ENCODE peak calls at places on chromosomes 3 and 15, in five cellular contexts. One of them, this sample, is unnamed.

GRCh38 chr15:57026016-57026602 is 107.7 kb downstream of the TCF12 start:
- DNase-seq in WTC11: no peak
- DNase-seq in cardiac fibroblast: no peak
- DNase-seq in fibroblast of lung: peak
- DNase-seq in GM20000: no peak
- DNase-seq in this sample: no peak

GRCh38 chr3:157572559-157573270 is 69.5 kb upstream of the VEPH1 start:
- DNase-seq in GM20000: peak
- DNase-seq in cardiac fibroblast: peak
- DNase-seq in fibroblast of lung: peak
- DNase-seq in WTC11: peak
- DNase-seq in this sample: peak

GRCh38 chr15:24784506-24784905 is 108.9 kb downstream of the NPAP1 start:
- DNase-seq in GM20000: no peak
- DNase-seq in fibroblast of lung: no peak
- DNase-seq in WTC11: no peak
- DNase-seq in cardiac fibroblast: no peak
- DNase-seq in this sample: no peak

GRCh38 chr3:58176827-58177489 is 33.8 kb downstream of the DNASE1L3 start:
- DNase-seq in WTC11: no peak
- DNase-seq in cardiac fibroblast: no peak
- DNase-seq in GM20000: no peak
- DNase-seq in fibroblast of lung: no peak
- DNase-seq in this sample: peak

GRCh38 chr3:100602506-100603444 is 6.6 kb upstream of the ADGRG7 start:
- DNase-seq in fibroblast of lung: peak
- DNase-seq in WTC11: no peak
- DNase-seq in GM20000: peak
- DNase-seq in cardiac fibroblast: peak
- DNase-seq in this sample: peak

GRCh38 chr15:78691873-78692421 is 50.9 kb upstream of the CHRNB4 start:
- DNase-seq in fibroblast of lung: no peak
- DNase-seq in WTC11: no peak
- DNase-seq in cardiac fibroblast: no peak
- DNase-seq in GM20000: no peak
- DNase-seq in this sample: no peak

GRCh38 chr15:73517566-73517965 is 74.6 kb downstream of the REC114 start:
- DNase-seq in WTC11: no peak
- DNase-seq in fibroblast of lung: no peak
- DNase-seq in GM20000: no peak
- DNase-seq in cardiac fibroblast: no peak
- DNase-seq in this sample: no peak

GRCh38 chr3:10366681-10367101 is 45.8 kb upstream of the SEC13 start:
- DNase-seq in GM20000: no peak
- DNase-seq in fibroblast of lung: peak
- DNase-seq in WTC11: no peak
- DNase-seq in cardiac fibroblast: peak
- DNase-seq in this sample: peak

GRCh38 chr3:39208463-39209055 is 16.2 kb upstream of the XIRP1 start:
- DNase-seq in GM20000: peak
- DNase-seq in fibroblast of lung: peak
- DNase-seq in cardiac fibroblast: peak
- DNase-seq in WTC11: peak
- DNase-seq in this sample: peak

DNA sequence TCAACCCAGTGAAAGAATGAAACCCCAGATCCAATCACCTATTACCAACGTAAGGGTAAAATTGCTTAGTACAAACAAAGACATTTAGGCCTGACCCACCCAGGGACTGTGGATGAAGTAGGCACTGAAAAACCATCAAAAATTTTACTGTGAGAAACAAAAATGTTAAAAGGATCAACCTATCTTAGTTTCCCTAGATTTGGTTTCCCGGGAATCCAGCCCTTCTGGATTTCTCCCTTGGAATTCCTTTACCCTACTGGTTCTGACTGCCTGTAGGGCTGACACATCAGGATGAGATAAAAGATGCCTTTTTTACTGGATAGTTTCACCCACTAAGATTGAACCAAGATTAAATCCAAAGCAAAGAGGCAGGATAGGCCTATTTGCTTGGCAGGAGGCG is 102.7 kb downstream of the SCAPER start:
- DNase-seq in cardiac fibroblast: no peak
- DNase-seq in GM20000: no peak
- DNase-seq in WTC11: no peak
- DNase-seq in fibroblast of lung: no peak
- DNase-seq in this sample: no peak
- TF ChIP-seq CTCF in cardiac fibroblast: no peak
- TF ChIP-seq CTCF in GM20000: no peak
- TF ChIP-seq CTCF in WTC11: no peak
- TF ChIP-seq CTCF in fibroblast of lung: no peak
- TF ChIP-seq CTCF in this sample: no peak

GRCh38 chr3:141249041-141249440 is 17.4 kb downstream of the PXYLP1 start:
- DNase-seq in fibroblast of lung: no peak
- DNase-seq in WTC11: no peak
- DNase-seq in GM20000: no peak
- DNase-seq in cardiac fibroblast: no peak
- DNase-seq in this sample: peak
- TF ChIP-seq CTCF in fibroblast of lung: no peak
- TF ChIP-seq CTCF in WTC11: no peak
- TF ChIP-seq CTCF in GM20000: no peak
- TF ChIP-seq CTCF in cardiac fibroblast: no peak
- TF ChIP-seq CTCF in this sample: no peak

GRCh38 chr3:185878920-185879319 is 54.1 kb upstream of the IGF2BP2 start:
- DNase-seq in cardiac fibroblast: no peak
- DNase-seq in fibroblast of lung: no peak
- DNase-seq in GM20000: no peak
- DNase-seq in WTC11: no peak
- DNase-seq in this sample: no peak

GRCh38 chr3:185880600-185880999 is 55.8 kb upstream of the IGF2BP2 start:
- DNase-seq in WTC11: no peak
- DNase-seq in cardiac fibroblast: no peak
- DNase-seq in fibroblast of lung: no peak
- DNase-seq in GM20000: no peak
- DNase-seq in this sample: no peak
- TF ChIP-seq CTCF in WTC11: no peak
- TF ChIP-seq CTCF in cardiac fibroblast: no peak
- TF ChIP-seq CTCF in fibroblast of lung: no peak
- TF ChIP-seq CTCF in GM20000: no peak
- TF ChIP-seq CTCF in this sample: no peak

GRCh38 chr3:25444273-25444672 is 16.2 kb downstream of the RARB start:
- DNase-seq in GM20000: no peak
- DNase-seq in fibroblast of lung: no peak
- DNase-seq in WTC11: no peak
- DNase-seq in cardiac fibroblast: no peak
- DNase-seq in this sample: no peak

GRCh38 chr3:25438791-25439555 is 10.9 kb downstream of the RARB start:
- DNase-seq in WTC11: no peak
- DNase-seq in fibroblast of lung: no peak
- DNase-seq in cardiac fibroblast: peak
- DNase-seq in GM20000: no peak
- DNase-seq in this sample: no peak

GRCh38 chr3:25437953-25438352 is 9.9 kb downstream of the RARB start:
- DNase-seq in fibroblast of lung: no peak
- DNase-seq in WTC11: no peak
- DNase-seq in GM20000: no peak
- DNase-seq in cardiac fibroblast: no peak
- DNase-seq in this sample: no peak

GRCh38 chr3:25442486-25442885 is 14.4 kb downstream of the RARB start:
- DNase-seq in WTC11: no peak
- DNase-seq in fibroblast of lung: no peak
- DNase-seq in cardiac fibroblast: no peak
- DNase-seq in GM20000: no peak
- DNase-seq in this sample: no peak

DNA sequence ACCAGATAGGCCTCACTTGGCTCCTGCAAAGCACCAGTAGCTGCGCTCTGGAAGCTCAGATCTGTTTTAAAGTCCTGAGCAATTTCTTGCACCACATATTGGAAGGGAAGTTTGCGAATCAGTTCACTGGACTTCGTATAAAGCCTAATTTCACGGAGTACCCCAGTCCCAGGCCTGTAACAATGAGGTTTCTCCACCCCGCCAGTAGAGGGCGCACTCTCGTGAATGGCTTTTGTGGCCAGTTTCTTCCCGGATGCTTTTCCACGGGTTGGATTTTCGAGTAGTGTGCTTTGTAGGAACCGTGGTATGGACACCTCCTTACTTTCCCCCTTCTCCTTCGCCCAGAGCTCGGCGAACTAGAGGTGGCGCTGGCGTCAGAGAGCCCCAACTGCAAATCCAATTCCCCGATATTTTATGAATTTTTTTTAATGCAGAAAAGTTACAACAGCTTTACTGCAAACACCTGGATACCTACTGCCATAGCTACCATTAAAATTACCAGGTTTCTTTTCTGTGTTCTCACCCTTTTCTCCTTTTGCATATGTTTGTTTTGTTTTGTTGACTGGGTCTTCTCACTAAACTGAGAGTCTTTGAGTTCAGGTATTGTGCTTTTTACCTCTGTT is 13.3 kb downstream of the RARB start:
- DNase-seq in GM20000: peak
- DNase-seq in WTC11: peak
- DNase-seq in cardiac fibroblast: no peak
- DNase-seq in fibroblast of lung: no peak
- DNase-seq in this sample: peak
- TF ChIP-seq CTCF in GM20000: peak
- TF ChIP-seq CTCF in WTC11: peak
- TF ChIP-seq CTCF in cardiac fibroblast: peak
- TF ChIP-seq CTCF in fibroblast of lung: peak
- TF ChIP-seq CTCF in this sample: peak

DNA sequence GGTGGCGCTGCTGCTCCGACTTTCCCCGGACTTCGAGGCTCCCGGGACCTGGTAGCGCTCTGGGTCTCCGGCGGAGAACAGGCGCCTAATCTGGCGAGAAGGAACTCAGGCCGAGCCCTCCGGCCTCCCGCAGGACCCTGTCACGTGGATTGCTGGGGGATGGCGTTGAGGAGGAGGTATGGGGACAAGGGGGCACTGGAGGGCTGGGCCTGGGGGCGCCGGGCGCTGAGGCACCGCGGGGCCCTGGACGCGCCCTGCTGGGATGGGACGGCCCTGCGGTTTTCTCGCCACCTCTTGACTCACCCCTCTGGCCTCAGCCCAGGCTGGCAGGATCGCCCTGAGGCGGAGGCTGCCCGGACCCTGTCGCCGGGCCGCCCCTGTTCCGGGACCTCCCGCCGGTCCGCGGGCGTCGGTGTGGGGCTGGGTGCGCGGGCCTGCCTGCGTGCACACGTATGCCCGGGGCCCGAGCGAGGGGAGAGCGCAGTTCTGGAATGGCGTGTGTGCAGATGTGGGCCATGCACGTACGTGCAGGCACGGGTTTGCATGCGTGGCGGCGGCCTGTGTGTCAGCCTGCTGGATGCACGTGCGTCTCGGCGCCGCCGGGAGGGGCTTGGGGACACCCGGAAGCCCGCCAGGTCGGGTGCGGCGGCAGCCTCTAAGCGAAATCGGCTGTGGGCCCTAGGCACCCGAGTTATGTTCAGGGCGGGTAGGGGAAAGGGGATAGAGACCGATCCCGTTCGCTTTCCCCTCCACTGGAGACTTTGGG is 752 bp downstream of the C15orf39 start:
- DNase-seq in WTC11: peak
- DNase-seq in cardiac fibroblast: peak
- DNase-seq in fibroblast of lung: peak
- DNase-seq in GM20000: peak
- DNase-seq in this sample: peak
- TF ChIP-seq CTCF in WTC11: no peak
- TF ChIP-seq CTCF in cardiac fibroblast: no peak
- TF ChIP-seq CTCF in fibroblast of lung: peak
- TF ChIP-seq CTCF in GM20000: no peak
- TF ChIP-seq CTCF in this sample: peak

GRCh38 chr3:151404316-151404715 is 19.8 kb upstream of the P2RY12 start:
- DNase-seq in GM20000: peak
- DNase-seq in fibroblast of lung: peak
- DNase-seq in cardiac fibroblast: peak
- DNase-seq in WTC11: no peak
- DNase-seq in this sample: no peak
- TF ChIP-seq CTCF in GM20000: no peak
- TF ChIP-seq CTCF in fibroblast of lung: no peak
- TF ChIP-seq CTCF in cardiac fibroblast: no peak
- TF ChIP-seq CTCF in WTC11: no peak
- TF ChIP-seq CTCF in this sample: no peak

GRCh38 chr3:56025316-56025715 is 443.0 kb downstream of the ERC2 start:
- DNase-seq in WTC11: no peak
- DNase-seq in fibroblast of lung: no peak
- DNase-seq in cardiac fibroblast: no peak
- DNase-seq in GM20000: no peak
- DNase-seq in this sample: peak
- TF ChIP-seq CTCF in WTC11: no peak
- TF ChIP-seq CTCF in fibroblast of lung: no peak
- TF ChIP-seq CTCF in cardiac fibroblast: no peak
- TF ChIP-seq CTCF in GM20000: no peak
- TF ChIP-seq CTCF in this sample: no peak

This sample was measured in MCF 10A.